ENCODE peak calls at places on chromosomes 5 and 9, in nine cellular contexts. One of them, this sample, is unnamed.

GRCh38 chr5:158614951-158615350 is 484.8 kb downstream of the EBF1 start:
- DNase-seq in psoas muscle: no peak
- DNase-seq in CD8-positive, alpha-beta T cell: no peak
- DNase-seq in A549: no peak
- DNase-seq in lung: no peak
- DNase-seq in heart right ventricle: no peak
- DNase-seq in adrenal gland: no peak
- DNase-seq in stomach: no peak
- DNase-seq in body of pancreas: no peak
- DNase-seq in this sample: no peak

GRCh38 chr5:15463231-15463630 is 36.7 kb upstream of the FBXL7 start:
- DNase-seq in body of pancreas: no peak
- DNase-seq in adrenal gland: no peak
- DNase-seq in stomach: no peak
- DNase-seq in lung: no peak
- DNase-seq in heart right ventricle: no peak
- DNase-seq in A549: peak; percentile 7
- DNase-seq in CD8-positive, alpha-beta T cell: no peak
- DNase-seq in psoas muscle: no peak
- DNase-seq in this sample: no peak

GRCh38 chr5:95870105-95870672 is 47.7 kb upstream of the GLRX start:
- DNase-seq in A549: no peak
- DNase-seq in CD8-positive, alpha-beta T cell: no peak
- DNase-seq in lung: no peak
- DNase-seq in psoas muscle: no peak
- DNase-seq in stomach: no peak
- DNase-seq in heart right ventricle: no peak
- DNase-seq in body of pancreas: no peak
- DNase-seq in adrenal gland: no peak
- DNase-seq in this sample: no peak

GRCh38 chr9:88651682-88652633 is 117.0 kb downstream of the NXNL2 start:
- DNase-seq in CD8-positive, alpha-beta T cell: no peak
- DNase-seq in stomach: peak; percentile 51
- DNase-seq in heart right ventricle: peak; percentile 85
- DNase-seq in psoas muscle: peak; percentile 90
- DNase-seq in body of pancreas: peak; percentile 39
- DNase-seq in adrenal gland: peak; percentile 93
- DNase-seq in A549: peak; percentile 83
- DNase-seq in lung: peak; percentile 59
- DNase-seq in this sample: peak; percentile 93

GRCh38 chr9:126615251-126615790 is 1.6 kb downstream of the LMX1B start:
- DNase-seq in psoas muscle: no peak
- DNase-seq in adrenal gland: no peak
- DNase-seq in A549: no peak
- DNase-seq in heart right ventricle: no peak
- DNase-seq in CD8-positive, alpha-beta T cell: no peak
- DNase-seq in body of pancreas: no peak
- DNase-seq in lung: peak; percentile 39
- DNase-seq in stomach: peak; percentile 47
- DNase-seq in this sample: no peak

GRCh38 chr9:117672397-117672796 is 31.8 kb upstream of the TLR4 start:
- DNase-seq in psoas muscle: no peak
- DNase-seq in adrenal gland: no peak
- DNase-seq in lung: no peak
- DNase-seq in CD8-positive, alpha-beta T cell: no peak
- DNase-seq in heart right ventricle: no peak
- DNase-seq in body of pancreas: no peak
- DNase-seq in A549: peak; percentile 58
- DNase-seq in stomach: no peak
- DNase-seq in this sample: no peak

GRCh38 chr9:75185585-75186170 is 97.4 kb downstream of the OSTF1 start:
- DNase-seq in lung: no peak
- DNase-seq in body of pancreas: peak; percentile 46
- DNase-seq in A549: peak; percentile 59
- DNase-seq in stomach: peak; percentile 51
- DNase-seq in adrenal gland: peak; percentile 22
- DNase-seq in CD8-positive, alpha-beta T cell: peak; percentile 41
- DNase-seq in heart right ventricle: no peak
- DNase-seq in psoas muscle: no peak
- DNase-seq in this sample: no peak

GRCh38 chr5:31854181-31854624 is 215.3 kb downstream of the PDZD2 start:
- DNase-seq in A549: no peak
- DNase-seq in heart right ventricle: peak; percentile 46
- DNase-seq in lung: peak; percentile 33
- DNase-seq in CD8-positive, alpha-beta T cell: no peak
- DNase-seq in body of pancreas: peak; percentile 14
- DNase-seq in psoas muscle: no peak
- DNase-seq in stomach: no peak
- DNase-seq in adrenal gland: peak; percentile 16
- DNase-seq in this sample: no peak

DNA sequence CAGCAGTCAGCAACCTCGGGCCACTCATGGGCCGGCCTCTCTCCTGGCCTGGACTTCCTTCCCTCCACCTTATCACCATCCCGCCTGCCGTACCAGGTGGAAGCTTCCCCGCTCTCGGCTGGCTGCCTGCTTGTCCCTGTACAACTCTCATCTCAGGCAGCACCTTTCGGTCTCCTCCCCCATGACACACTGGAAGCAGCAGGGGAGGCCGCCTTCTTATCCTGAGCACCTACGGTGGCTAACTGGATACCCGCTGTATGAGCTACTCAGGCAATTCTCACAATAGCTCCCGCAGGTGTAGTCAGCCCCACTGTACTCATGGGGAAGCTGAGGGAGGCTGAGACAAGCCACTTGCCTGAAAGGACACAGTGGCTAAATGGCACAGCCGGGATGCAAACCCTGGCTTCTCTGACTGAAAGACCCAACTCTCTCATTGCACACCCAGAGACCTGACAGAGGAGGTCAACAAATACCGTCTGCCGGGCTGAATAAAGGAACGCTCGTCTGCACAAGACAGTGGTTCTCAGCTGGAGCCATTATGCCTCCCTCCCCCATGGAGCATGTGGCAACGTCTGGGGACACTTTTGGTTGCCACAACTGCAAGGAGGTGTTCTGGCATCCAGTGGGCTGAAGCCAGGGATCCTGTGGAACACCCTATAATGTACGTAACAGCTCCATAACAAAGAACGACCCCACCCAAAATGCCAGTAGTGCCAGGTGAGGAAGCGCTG is 9.6 kb downstream of the STK10 start:
- DNase-seq in body of pancreas: no peak
- DNase-seq in psoas muscle: no peak
- DNase-seq in adrenal gland: no peak
- DNase-seq in stomach: peak; percentile 86
- DNase-seq in A549: no peak
- DNase-seq in CD8-positive, alpha-beta T cell: peak; percentile 62
- DNase-seq in lung: no peak
- DNase-seq in heart right ventricle: no peak
- DNase-seq in this sample: no peak
- H3K4me1 ChIP-seq in body of pancreas: no peaks in the 10 kb centered on the region
- H3K4me1 ChIP-seq in psoas muscle: peaks cover 5% of the 10 kb centered on the region
- H3K4me1 ChIP-seq in adrenal gland: no peaks in the 10 kb centered on the region
- H3K4me1 ChIP-seq in stomach: peaks cover 55% of the 10 kb centered on the region
- H3K4me1 ChIP-seq in A549: no peaks in the 10 kb centered on the region
- H3K4me1 ChIP-seq in CD8-positive, alpha-beta T cell: peaks cover 90% of the 10 kb centered on the region
- H3K4me1 ChIP-seq in lung: peaks cover 24% of the 10 kb centered on the region
- H3K4me1 ChIP-seq in heart right ventricle: peaks cover 63% of the 10 kb centered on the region
- H3K4me1 ChIP-seq in this sample: peaks cover 5% of the 10 kb centered on the region

GRCh38 chr5:113047234-113047633 is 70.6 kb downstream of the DCP2 start:
- DNase-seq in adrenal gland: no peak
- DNase-seq in A549: peak; percentile 50
- DNase-seq in body of pancreas: no peak
- DNase-seq in heart right ventricle: no peak
- DNase-seq in lung: no peak
- DNase-seq in CD8-positive, alpha-beta T cell: no peak
- DNase-seq in psoas muscle: no peak
- DNase-seq in stomach: no peak
- DNase-seq in this sample: no peak

GRCh38 chr5:113040672-113041071 is 64.1 kb downstream of the DCP2 start:
- DNase-seq in CD8-positive, alpha-beta T cell: no peak
- DNase-seq in stomach: no peak
- DNase-seq in adrenal gland: no peak
- DNase-seq in A549: no peak
- DNase-seq in psoas muscle: no peak
- DNase-seq in lung: no peak
- DNase-seq in body of pancreas: no peak
- DNase-seq in heart right ventricle: no peak
- DNase-seq in this sample: no peak

GRCh38 chr5:113042491-113043243 is 66.1 kb downstream of the DCP2 start:
- DNase-seq in lung: no peak
- DNase-seq in heart right ventricle: no peak
- DNase-seq in body of pancreas: no peak
- DNase-seq in A549: no peak
- DNase-seq in CD8-positive, alpha-beta T cell: no peak
- DNase-seq in psoas muscle: no peak
- DNase-seq in stomach: no peak
- DNase-seq in adrenal gland: no peak
- DNase-seq in this sample: no peak

GRCh38 chr5:113044776-113045175 is 68.2 kb downstream of the DCP2 start:
- DNase-seq in body of pancreas: no peak
- DNase-seq in CD8-positive, alpha-beta T cell: no peak
- DNase-seq in heart right ventricle: no peak
- DNase-seq in A549: no peak
- DNase-seq in lung: no peak
- DNase-seq in stomach: no peak
- DNase-seq in psoas muscle: no peak
- DNase-seq in adrenal gland: no peak
- DNase-seq in this sample: no peak

GRCh38 chr5:113043491-113043931 is 66.9 kb downstream of the DCP2 start:
- DNase-seq in adrenal gland: no peak
- DNase-seq in CD8-positive, alpha-beta T cell: peak; percentile 45
- DNase-seq in stomach: no peak
- DNase-seq in psoas muscle: peak; percentile 59
- DNase-seq in A549: no peak
- DNase-seq in heart right ventricle: peak; percentile 70
- DNase-seq in lung: no peak
- DNase-seq in body of pancreas: peak; percentile 29
- DNase-seq in this sample: no peak
- TF ChIP-seq CTCF in adrenal gland: peak; percentile 37
- TF ChIP-seq CTCF in CD8-positive, alpha-beta T cell: peak; percentile 24
- TF ChIP-seq CTCF in stomach: no peak
- TF ChIP-seq CTCF in psoas muscle: no peak
- TF ChIP-seq CTCF in A549: no peak
- TF ChIP-seq CTCF in heart right ventricle: peak; percentile 15
- TF ChIP-seq CTCF in lung: no peak
- TF ChIP-seq CTCF in body of pancreas: no peak
- TF ChIP-seq CTCF in this sample: no peak

GRCh38 chr5:74143151-74143550 is 497.4 kb downstream of the ENC1 start:
- DNase-seq in CD8-positive, alpha-beta T cell: no peak
- DNase-seq in lung: no peak
- DNase-seq in heart right ventricle: no peak
- DNase-seq in A549: no peak
- DNase-seq in adrenal gland: no peak
- DNase-seq in stomach: no peak
- DNase-seq in psoas muscle: no peak
- DNase-seq in body of pancreas: no peak
- DNase-seq in this sample: no peak

GRCh38 chr5:74149395-74149794 is 491.1 kb downstream of the ENC1 start:
- DNase-seq in A549: peak; percentile 47
- DNase-seq in lung: peak; percentile 71
- DNase-seq in heart right ventricle: no peak
- DNase-seq in CD8-positive, alpha-beta T cell: no peak
- DNase-seq in body of pancreas: peak; percentile 48
- DNase-seq in stomach: peak; percentile 85
- DNase-seq in adrenal gland: peak; percentile 74
- DNase-seq in psoas muscle: no peak
- DNase-seq in this sample: peak; percentile 48

GRCh38 chr5:74148321-74148720 is 492.2 kb downstream of the ENC1 start:
- DNase-seq in adrenal gland: no peak
- DNase-seq in heart right ventricle: no peak
- DNase-seq in psoas muscle: no peak
- DNase-seq in A549: no peak
- DNase-seq in body of pancreas: no peak
- DNase-seq in CD8-positive, alpha-beta T cell: no peak
- DNase-seq in stomach: no peak
- DNase-seq in lung: no peak
- DNase-seq in this sample: no peak

GRCh38 chr5:74143724-74144330 is 496.7 kb downstream of the ENC1 start:
- DNase-seq in psoas muscle: no peak
- DNase-seq in CD8-positive, alpha-beta T cell: no peak
- DNase-seq in stomach: no peak
- DNase-seq in lung: no peak
- DNase-seq in heart right ventricle: no peak
- DNase-seq in A549: no peak
- DNase-seq in adrenal gland: no peak
- DNase-seq in body of pancreas: no peak
- DNase-seq in this sample: no peak

DNA sequence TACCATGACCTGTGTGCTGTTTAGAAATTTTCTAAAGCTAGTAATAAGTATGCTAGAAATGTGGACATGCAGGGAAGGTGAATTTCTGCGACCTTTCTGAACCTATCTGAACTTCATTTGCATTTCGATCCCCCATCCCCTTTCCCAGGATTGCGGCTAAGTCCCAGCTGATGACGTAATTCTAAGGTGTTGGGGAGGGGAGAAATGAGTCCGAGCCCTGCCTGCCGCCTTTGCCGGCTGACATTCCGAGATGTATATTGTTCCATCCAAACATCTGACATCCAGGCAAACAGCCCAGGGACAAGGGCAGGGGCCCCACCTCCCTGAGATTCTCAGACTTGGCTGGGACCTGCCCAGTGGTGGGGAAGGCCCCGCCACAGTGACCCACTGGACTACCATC is 494.6 kb downstream of the ENC1 start:
- DNase-seq in adrenal gland: no peak
- DNase-seq in stomach: no peak
- DNase-seq in A549: no peak
- DNase-seq in heart right ventricle: no peak
- DNase-seq in body of pancreas: no peak
- DNase-seq in psoas muscle: no peak
- DNase-seq in CD8-positive, alpha-beta T cell: no peak
- DNase-seq in lung: no peak
- DNase-seq in this sample: no peak
- H3K27ac ChIP-seq in adrenal gland: no peak overlapping the region
- H3K27ac ChIP-seq in stomach: no peak overlapping the region
- H3K27ac ChIP-seq in A549: no peak overlapping the region
- H3K27ac ChIP-seq in heart right ventricle: no peak overlapping the region
- H3K27ac ChIP-seq in body of pancreas: no peak overlapping the region
- H3K27ac ChIP-seq in psoas muscle: no peak overlapping the region
- H3K27ac ChIP-seq in CD8-positive, alpha-beta T cell: no peak overlapping the region
- H3K27ac ChIP-seq in lung: no peak overlapping the region
- H3K27ac ChIP-seq in this sample: no peak overlapping the region

GRCh38 chr9:99430301-99430700 is 208.2 kb downstream of the SEC61B start:
- DNase-seq in adrenal gland: no peak
- DNase-seq in CD8-positive, alpha-beta T cell: no peak
- DNase-seq in heart right ventricle: no peak
- DNase-seq in body of pancreas: no peak
- DNase-seq in A549: no peak
- DNase-seq in stomach: no peak
- DNase-seq in psoas muscle: no peak
- DNase-seq in lung: no peak
- DNase-seq in this sample: no peak

GRCh38 chr9:99431103-99431502 is 209.0 kb downstream of the SEC61B start:
- DNase-seq in lung: no peak
- DNase-seq in psoas muscle: no peak
- DNase-seq in body of pancreas: no peak
- DNase-seq in stomach: no peak
- DNase-seq in CD8-positive, alpha-beta T cell: no peak
- DNase-seq in heart right ventricle: peak; percentile 39
- DNase-seq in A549: no peak
- DNase-seq in adrenal gland: peak; percentile 25
- DNase-seq in this sample: no peak

GRCh38 chr9:99427252-99427651 is 205.2 kb downstream of the SEC61B start:
- DNase-seq in stomach: no peak
- DNase-seq in psoas muscle: no peak
- DNase-seq in CD8-positive, alpha-beta T cell: no peak
- DNase-seq in heart right ventricle: no peak
- DNase-seq in adrenal gland: no peak
- DNase-seq in A549: no peak
- DNase-seq in body of pancreas: no peak
- DNase-seq in lung: no peak
- DNase-seq in this sample: no peak

GRCh38 chr9:99425124-99425523 is 203.0 kb downstream of the SEC61B start:
- DNase-seq in psoas muscle: no peak
- DNase-seq in stomach: no peak
- DNase-seq in lung: no peak
- DNase-seq in CD8-positive, alpha-beta T cell: no peak
- DNase-seq in heart right ventricle: no peak
- DNase-seq in adrenal gland: no peak
- DNase-seq in body of pancreas: no peak
- DNase-seq in A549: no peak
- DNase-seq in this sample: no peak

GRCh38 chr9:99426443-99426842 is 204.4 kb downstream of the SEC61B start:
- DNase-seq in adrenal gland: no peak
- DNase-seq in A549: no peak
- DNase-seq in lung: no peak
- DNase-seq in psoas muscle: no peak
- DNase-seq in stomach: no peak
- DNase-seq in CD8-positive, alpha-beta T cell: no peak
- DNase-seq in heart right ventricle: no peak
- DNase-seq in body of pancreas: no peak
- DNase-seq in this sample: no peak
- H3K4me1 ChIP-seq in adrenal gland: no peaks in the 10 kb centered on the region
- H3K4me1 ChIP-seq in A549: no peaks in the 10 kb centered on the region
- H3K4me1 ChIP-seq in lung: peaks cover 2% of the 10 kb centered on the region
- H3K4me1 ChIP-seq in psoas muscle: peaks cover 4% of the 10 kb centered on the region
- H3K4me1 ChIP-seq in stomach: no peaks in the 10 kb centered on the region
- H3K4me1 ChIP-seq in CD8-positive, alpha-beta T cell: no peaks in the 10 kb centered on the region
- H3K4me1 ChIP-seq in heart right ventricle: peaks cover 5% of the 10 kb centered on the region
- H3K4me1 ChIP-seq in body of pancreas: no peaks in the 10 kb centered on the region
- H3K4me1 ChIP-seq in this sample: no peaks in the 10 kb centered on the region

This sample was measured in tibial artery.